ENCODE peak calls at places on chromosomes 13 and 19, in nine cellular contexts. R is CD4-positive, alpha-beta T cell; Q is activated CD8-positive, alpha-beta memory T cell treated with anti-CD3 and anti-CD28 coated beads for 48 hours; B is NCI-H460; F is DND-41; I is midbrain; X is kidney; E is head of caudate nucleus; W is stomach. T is an unnamed sample.

GRCh38 chr13:88066847-88067246 is 395.7 kb downstream of the SLITRK5 start:
- DNase-seq in B (no peak), Q (no peak), I (no peak), R (no peak), X (no peak), F (no peak), E (no peak), W (no peak), T (no peak)

GRCh38 chr13:45142440-45143345 is 22.4 kb downstream of the GTF2F2 start:
- DNase-seq in E (no peak), I (peak; percentile 33), B (no peak), X (no peak), W (no peak), F (no peak), Q (no peak), R (no peak), T (no peak)

GRCh38 chr13:19153782-19154450 is 27.7 kb downstream of the TUBA3C start:
- DNase-seq in I (no peak), B (no peak), X (no peak), Q (no peak), W (no peak), E (no peak), F (no peak), R (no peak), T (peak; percentile 57)

GRCh38 chr13:30037306-30037705 is 186.9 kb upstream of the UBL3 start:
- DNase-seq in I (no peak), X (no peak), F (no peak), W (no peak), B (no peak), R (no peak), Q (no peak), E (no peak), T (no peak)

GRCh38 chr19:10007811-10008211 is 2.5 kb downstream of the COL5A3 start:
- DNase-seq in E (no peak), I (no peak), W (no peak), R (no peak), X (peak; percentile 86), F (no peak), Q (no peak), B (no peak), T (no peak)

GRCh38 chr13:32426981-32427851 is 714 bp downstream of the N4BP2L1 start:
- DNase-seq in Q (peak; percentile 35), W (peak; percentile 57), E (peak; percentile 59), F (peak; percentile 78), I (peak; percentile 24), R (peak; percentile 52), B (no peak), X (peak; percentile 81), T (peak; percentile 76)

GRCh38 chr13:62094937-62095336 is 679.3 kb upstream of the PCDH20 start:
- DNase-seq in I (no peak), X (no peak), B (no peak), W (no peak), Q (no peak), E (no peak), F (no peak), R (no peak), T (no peak)

GRCh38 chr19:38912600-38913514 is 871 bp upstream of the CCER2 start:
- DNase-seq in W (no peak), X (peak; percentile 63), I (no peak), B (no peak), E (no peak), F (peak; percentile 19), Q (no peak), R (no peak), T (peak; percentile 27)

GRCh38 chr13:40152145-40152544 is 496.7 kb downstream of the COG6 start:
- DNase-seq in E (no peak), W (no peak), F (no peak), I (no peak), X (no peak), R (no peak), Q (no peak), B (no peak), T (no peak)

GRCh38 chr19:40191836-40192646 is 815 bp downstream of the MAP3K10 start:
- DNase-seq in Q (no peak), B (no peak), R (no peak), I (no peak), X (peak; percentile 80), W (no peak), F (peak; percentile 24), E (peak; percentile 24), T (peak; percentile 44)

GRCh38 chr19:35232912-35233311 is 4.4 kb upstream of the FAM187B start:
- DNase-seq in X (no peak), E (no peak), B (no peak), R (no peak), I (no peak), W (no peak), F (no peak), Q (no peak), T (no peak)

GRCh38 chr13:95479706-95480105 is 72.8 kb upstream of the CLDN10 start:
- DNase-seq in Q (no peak), I (peak; percentile 1), X (no peak), E (no peak), F (no peak), R (no peak), W (no peak), B (no peak), T (peak; percentile 38)

GRCh38 chr19:33476151-33476707 is 45.4 kb downstream of the PEPD start:
- DNase-seq in Q (no peak), E (no peak), X (no peak), F (no peak), W (no peak), B (no peak), R (no peak), I (no peak), T (no peak)

GRCh38 chr19:56348289-56348877 is 33.7 kb upstream of the ZSCAN5A start:
- DNase-seq in Q (no peak), X (no peak), F (peak; percentile 14), I (no peak), B (peak; percentile 11), W (no peak), R (no peak), E (no peak), T (peak; percentile 25)

GRCh38 chr19:10421240-10421948 is 1.1 kb downstream of the PDE4A start:
- DNase-seq in B (no peak), R (no peak), I (no peak), X (no peak), E (no peak), F (peak; percentile 27), Q (no peak), W (no peak), T (no peak)

GRCh38 chr13:24858953-24859352 is 95.0 kb downstream of the RNF17 start:
- DNase-seq in E (no peak), Q (no peak), B (no peak), W (no peak), F (no peak), X (no peak), I (no peak), R (no peak), T (no peak)

GRCh38 chr13:45928843-45929242 is 77.3 kb upstream of the SIAH3 start:
- DNase-seq in B (peak; percentile 20), E (no peak), W (no peak), X (no peak), F (no peak), R (no peak), Q (no peak), I (no peak), T (no peak)

GRCh38 chr13:74866151-74866550 is 615.8 kb downstream of the TBC1D4 start:
- DNase-seq in W (no peak), R (no peak), B (no peak), X (no peak), I (no peak), Q (no peak), E (no peak), F (no peak), T (no peak)

GRCh38 chr13:53276265-53276664 is 247.7 kb downstream of the OLFM4 start:
- DNase-seq in I (no peak), W (no peak), Q (no peak), X (no peak), F (no peak), R (no peak), E (no peak), B (no peak), T (no peak)

GRCh38 chr13:27808866-27809546 is 16.7 kb downstream of the GSX1 start:
- DNase-seq in R (no peak), B (no peak), W (no peak), E (no peak), F (no peak), Q (no peak), X (no peak), I (no peak), T (no peak)

GRCh38 chr13:48892311-48892710 is 83.4 kb upstream of the FNDC3A start:
- DNase-seq in R (no peak), X (no peak), B (no peak), Q (no peak), F (no peak), E (no peak), I (no peak), W (no peak), T (peak; percentile 38)

GRCh38 chr19:45161715-45162463 is 1.1 kb upstream of the NKPD1 start:
- DNase-seq in R (no peak), X (peak; percentile 58), Q (no peak), I (no peak), W (peak; percentile 56), E (no peak), B (peak; percentile 20), F (no peak), T (no peak)

GRCh38 chr19:13881692-13882418 is 4.9 kb downstream of the NANOS3 start:
- DNase-seq in Q (no peak), W (no peak), R (no peak), X (peak; percentile 81), E (no peak), I (no peak), B (no peak), F (peak; percentile 95), T (peak; percentile 35)

GRCh38 chr19:6030214-6030507 is 52.2 kb upstream of the RANBP3 start:
- DNase-seq in E (no peak), Q (no peak), W (no peak), B (no peak), F (no peak), X (no peak), R (no peak), I (no peak), T (no peak)

GRCh38 chr13:26498524-26499208 is 58.8 kb upstream of the WASF3 start:
- DNase-seq in Q (no peak), E (no peak), X (no peak), R (no peak), I (no peak), W (no peak), B (no peak), F (no peak), T (no peak)

GRCh38 chr19:51102991-51103390 is 5.2 kb downstream of the CTU1 start:
- DNase-seq in R (no peak), F (no peak), Q (no peak), E (no peak), I (no peak), X (no peak), B (no peak), W (no peak), T (no peak)

GRCh38 chr19:41325947-41326706 is 16.2 kb downstream of the CCDC97 start:
- DNase-seq in R (no peak), B (no peak), E (peak; percentile 26), W (no peak), X (no peak), F (no peak), I (no peak), Q (no peak), T (peak; percentile 84)

GRCh38 chr13:59700281-59700680 is 463.4 kb downstream of the DIAPH3 start:
- DNase-seq in R (no peak), Q (no peak), I (no peak), E (no peak), F (no peak), W (no peak), X (no peak), B (no peak), T (no peak)

GRCh38 chr13:97574926-97575325 is 141.0 kb downstream of the RAP2A start:
- DNase-seq in F (peak; percentile 8), Q (no peak), X (no peak), I (peak; percentile 9), W (no peak), B (peak; percentile 13), R (no peak), E (peak; percentile 15), T (peak; percentile 46)